ENCODE peak calls at places on chromosomes 1 and 21, in four cellular contexts. T is IMR-90, V is HepG2, N is K562. Q is an unnamed sample.

GRCh38 chr21:37367758-37368535 is 1.4 kb downstream of the DYRK1A start:
- DNase-seq in T (peak; percentile 35), V (no peak), N (peak; percentile 71), Q (no peak)

GRCh38 chr1:157115851-157116734 is 16.5 kb upstream of the ETV3L start:
- DNase-seq in T (no peak), V (no peak), N (no peak), Q (no peak)

GRCh38 chr1:46248122-46248920 is 758 bp downstream of the RAD54L start:
- DNase-seq in T (no peak), V (peak; percentile 62), N (peak; percentile 88), Q (peak; percentile 30)

GRCh38 chr1:40318970-40319621 is 2.0 kb upstream of the COL9A2 start:
- DNase-seq in T (no peak), V (no peak), N (no peak), Q (no peak)

GRCh38 chr1:9200441-9200840 is 34.1 kb upstream of the H6PD start:
- DNase-seq in T (peak; percentile 61), V (no peak), N (no peak), Q (no peak)

GRCh38 chr1:44947060-44947773 is 39.2 kb downstream of the EIF2B3 start:
- DNase-seq in T (peak; percentile 69), V (no peak), N (no peak), Q (no peak)

GRCh38 chr1:161382214-161383019 is 14.7 kb upstream of the CFAP126 start:
- DNase-seq in T (peak; percentile 81), V (peak; percentile 48), N (peak; percentile 70), Q (peak; percentile 58)

GRCh38 chr1:171623651-171624331 is 1.7 kb downstream of the MYOCOS start:
- DNase-seq in T (no peak), V (no peak), N (no peak), Q (no peak)

GRCh38 chr1:108199781-108200626 is at the start of gene SLC25A24:
- DNase-seq in T (peak; percentile 67), V (peak; percentile 47), N (peak; percentile 92), Q (peak; percentile 76)

GRCh38 chr1:228162286-228163003 is 3.2 kb upstream of the IBA57 start:
- DNase-seq in T (no peak), V (no peak), N (peak; percentile 39), Q (no peak)

GRCh38 chr1:59138402-59138801 is 158.5 kb upstream of the FGGY start:
- DNase-seq in T (no peak), V (no peak), N (no peak), Q (no peak)

GRCh38 chr1:179929955-179930798 is 24.4 kb upstream of the CEP350 start:
- DNase-seq in T (no peak), V (peak; percentile 3), N (no peak), Q (no peak)
- TF ChIP-seq SMC3 in T (no peak), V (no peak), N (no peak), Q (no peak)

GRCh38 chr1:207241164-207241934 is 80.1 kb upstream of the CD55 start:
- DNase-seq in T (no peak), V (peak; percentile 89), N (no peak), Q (no peak)

GRCh38 chr1:207240325-207241095 is 81.0 kb upstream of the CD55 start:
- DNase-seq in T (peak; percentile 38), V (peak; percentile 74), N (no peak), Q (peak; percentile 69)

GRCh38 chr1:207243756-207244408 is 77.6 kb upstream of the CD55 start:
- DNase-seq in T (peak; percentile 59), V (no peak), N (peak; percentile 17), Q (peak; percentile 14)

GRCh38 chr1:207242911-207243310 is 78.6 kb upstream of the CD55 start:
- DNase-seq in T (no peak), V (no peak), N (no peak), Q (no peak)

GRCh38 chr1:207239874-207240273 is 81.6 kb upstream of the CD55 start:
- DNase-seq in T (no peak), V (no peak), N (no peak), Q (no peak)
- TF ChIP-seq MAZ in T (no peak), V (no peak), N (no peak), Q (no peak)

DNA sequence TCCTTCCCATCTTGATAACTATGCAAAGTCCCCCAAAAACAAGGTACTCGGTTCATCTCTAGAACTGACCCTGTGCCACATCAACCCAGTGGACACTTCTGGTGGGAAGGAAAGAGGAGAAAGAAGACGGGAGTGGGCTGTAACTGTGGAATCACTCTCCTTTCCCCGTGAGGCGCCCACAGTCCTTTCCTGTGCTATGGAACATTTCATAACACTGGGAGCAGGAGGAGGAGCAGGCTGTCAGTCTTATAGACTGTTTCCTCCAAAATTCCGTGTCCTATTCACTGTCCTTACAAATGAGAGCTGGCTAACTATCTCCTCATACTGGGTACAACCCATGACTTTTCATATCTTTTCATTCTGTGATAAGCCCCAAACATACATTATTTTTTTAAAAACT is 40.7 kb downstream of the PLEKHA6 start:
- DNase-seq in T (peak; percentile 21), V (no peak), N (no peak), Q (no peak)
- TF ChIP-seq SMC3 in T (no peak), V (no peak), N (no peak), Q (no peak)

GRCh38 chr1:225999912-226000337 is 782 bp upstream of the SDE2 start:
- DNase-seq in T (peak; percentile 10), V (peak; percentile 21), N (peak; percentile 88), Q (no peak)
- TF ChIP-seq MAZ in T (no peak), V (no peak), N (no peak), Q (no peak)